ENCODE peak calls at places on chromosome 15, in four cellular contexts. O, V, Y and P are unnamed samples.

GRCh38 chr15:85581495-85581894 is 201.1 kb downstream of the AKAP13 start:
- DNase-seq in O (peak), V (peak), Y (no peak), P (peak)

GRCh38 chr15:43828061-43828657 is 1.4 kb downstream of the WDR76 start:
- DNase-seq in O (no peak), V (no peak), Y (no peak), P (no peak)

GRCh38 chr15:43881944-43882343 is 55.1 kb downstream of the WDR76 start:
- DNase-seq in O (no peak), V (no peak), Y (no peak), P (no peak)

GRCh38 chr15:91252756-91253155 is 152.7 kb downstream of the SV2B start:
- DNase-seq in O (no peak), V (no peak), Y (no peak), P (no peak)

GRCh38 chr15:69159805-69160140 is 662 bp upstream of the GLCE start:
- DNase-seq in O (no peak), V (no peak), Y (no peak), P (no peak)

GRCh38 chr15:51281368-51281967 is 56.9 kb downstream of the CYP19A1 start:
- DNase-seq in O (no peak), V (no peak), Y (peak), P (no peak)

GRCh38 chr15:90929709-90930019 is 2.7 kb downstream of the HDDC3 start:
- DNase-seq in O (no peak), V (no peak), Y (no peak), P (no peak)

GRCh38 chr15:72168131-72168825 is 29.3 kb downstream of the GRAMD2A start:
- DNase-seq in O (no peak), V (no peak), Y (no peak), P (no peak)

GRCh38 chr15:58405865-58406264 is 25.9 kb upstream of the LIPC start:
- DNase-seq in O (no peak), V (no peak), Y (no peak), P (no peak)

GRCh38 chr15:61685971-61686370 is 374.3 kb downstream of the VPS13C start:
- DNase-seq in O (no peak), V (no peak), Y (no peak), P (no peak)

GRCh38 chr15:41407341-41407740 is 5.0 kb upstream of the NDUFAF1 start:
- DNase-seq in O (no peak), V (no peak), Y (no peak), P (no peak)

GRCh38 chr15:63364293-63365003 is 17.2 kb downstream of the CA12 start:
- DNase-seq in O (no peak), V (no peak), Y (no peak), P (no peak)

GRCh38 chr15:83555383-83555782 is 98.5 kb upstream of the ADAMTSL3 start:
- DNase-seq in O (no peak), V (no peak), Y (no peak), P (no peak)

GRCh38 chr15:71079208-71080044 is 35.8 kb upstream of the THSD4 start:
- DNase-seq in O (no peak), V (no peak), Y (no peak), P (no peak)

GRCh38 chr15:64763874-64764273 is 11.5 kb downstream of the RBPMS2 start:
- DNase-seq in O (no peak), V (no peak), Y (no peak), P (no peak)

GRCh38 chr15:37045859-37046318 is 54.5 kb downstream of the MEIS2 start:
- DNase-seq in O (no peak), V (no peak), Y (no peak), P (no peak)

GRCh38 chr15:73717802-73718201 is 33.6 kb downstream of the CD276 start:
- DNase-seq in O (no peak), V (no peak), Y (no peak), P (no peak)

GRCh38 chr15:32784571-32784970 is 66.8 kb downstream of the GREM1 start:
- DNase-seq in O (no peak), V (no peak), Y (no peak), P (no peak)

GRCh38 chr15:80530737-80531365 is 126.7 kb downstream of the ARNT2 start:
- DNase-seq in O (no peak), V (no peak), Y (no peak), P (no peak)

GRCh38 chr15:83289160-83289559 is 4.7 kb upstream of the BNC1 start:
- DNase-seq in O (no peak), V (no peak), Y (no peak), P (no peak)

GRCh38 chr15:37682304-37682703 is 252.1 kb upstream of the TMCO5A start:
- DNase-seq in O (no peak), V (no peak), Y (no peak), P (no peak)

GRCh38 chr15:76904461-76905012 is 603 bp downstream of the SCAPER start:
- DNase-seq in O (peak), V (peak), Y (no peak), P (peak)

GRCh38 chr15:43511012-43511885 is 6.2 kb upstream of the MAP1A start:
- DNase-seq in O (no peak), V (no peak), Y (no peak), P (no peak)

GRCh38 chr15:57184502-57184901 is 191.8 kb upstream of the CGNL1 start:
- DNase-seq in O (no peak), V (no peak), Y (no peak), P (no peak)

GRCh38 chr15:73700041-73700842 is 16.1 kb downstream of the CD276 start:
- DNase-seq in O (peak), V (peak), Y (peak), P (peak)

GRCh38 chr15:59532770-59533379 is 78.7 kb upstream of the GCNT3 start:
- DNase-seq in O (no peak), V (no peak), Y (peak), P (no peak)

GRCh38 chr15:85411992-85412538 is 31.7 kb downstream of the AKAP13 start:
- DNase-seq in O (no peak), V (no peak), Y (no peak), P (no peak)

GRCh38 chr15:38610748-38611147 is 46.1 kb upstream of the RASGRP1 start:
- DNase-seq in O (no peak), V (no peak), Y (no peak), P (no peak)

GRCh38 chr15:91100561-91101355 is 701 bp downstream of the SV2B start:
- DNase-seq in O (no peak), V (no peak), Y (no peak), P (no peak)

GRCh38 chr15:64478863-64479262 is 18.5 kb downstream of the ZNF609 start:
- DNase-seq in O (no peak), V (no peak), Y (no peak), P (no peak)

GRCh38 chr15:89409993-89410767 is 75.6 kb upstream of the POLG start:
- DNase-seq in O (no peak), V (no peak), Y (no peak), P (no peak)

GRCh38 chr15:36263666-36264065 is 315.8 kb upstream of the CDIN1 start:
- DNase-seq in O (no peak), V (no peak), Y (no peak), P (no peak)

GRCh38 chr15:64305261-64305660 is 50.7 kb downstream of the CSNK1G1 start:
- DNase-seq in O (no peak), V (no peak), Y (no peak), P (no peak)

GRCh38 chr15:46618984-46619383 is 984.2 kb downstream of the SQOR start:
- DNase-seq in O (no peak), V (no peak), Y (no peak), P (no peak)

GRCh38 chr15:61118885-61119284 is 110.2 kb downstream of the RORA start:
- DNase-seq in O (no peak), V (no peak), Y (no peak), P (no peak)

DNA sequence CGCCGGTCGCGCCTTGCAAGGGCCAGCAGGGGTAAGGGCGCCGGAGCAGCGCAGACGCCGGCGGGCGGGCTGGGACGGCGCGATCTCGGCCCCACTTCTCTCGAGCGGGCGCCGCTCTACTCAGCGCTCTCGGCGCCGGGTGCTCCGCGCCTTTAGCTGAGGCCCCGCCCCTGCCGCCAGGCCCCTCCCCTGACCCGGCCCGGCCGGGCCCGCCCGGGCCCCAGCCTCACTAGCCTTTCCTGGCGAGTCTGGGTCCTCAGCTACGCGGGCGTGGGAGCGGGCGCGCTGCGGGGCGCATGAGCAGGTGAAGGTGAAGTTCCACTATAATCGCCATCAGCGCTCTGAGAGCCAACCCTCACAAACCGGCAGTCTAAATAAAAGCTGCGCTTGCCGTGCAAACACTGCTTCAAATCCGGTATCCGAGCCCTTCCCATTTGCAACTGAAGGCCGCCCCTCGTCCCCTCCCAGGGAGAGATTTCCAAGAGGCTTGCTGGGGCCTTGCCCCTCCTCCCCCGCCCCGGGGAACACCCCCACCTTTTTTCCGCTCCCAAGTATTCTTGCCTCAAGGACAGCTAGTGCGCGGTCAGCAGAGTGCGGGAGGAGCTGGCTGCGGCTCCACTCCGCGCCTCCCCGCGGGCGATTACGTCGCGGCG is at the start of gene RPP25:
- DNase-seq in O (peak), V (peak), Y (peak), P (peak)
- TF ChIP-seq CTCF in O (no peak), V (no peak), Y (no peak), P (no peak)

GRCh38 chr15:94844533-94845390 is 613.4 kb downstream of the MCTP2 start:
- DNase-seq in O (peak), V (peak), Y (peak), P (peak)
- TF ChIP-seq POLR2A in O (no peak), V (no peak), Y (no peak), P (no peak)

DNA sequence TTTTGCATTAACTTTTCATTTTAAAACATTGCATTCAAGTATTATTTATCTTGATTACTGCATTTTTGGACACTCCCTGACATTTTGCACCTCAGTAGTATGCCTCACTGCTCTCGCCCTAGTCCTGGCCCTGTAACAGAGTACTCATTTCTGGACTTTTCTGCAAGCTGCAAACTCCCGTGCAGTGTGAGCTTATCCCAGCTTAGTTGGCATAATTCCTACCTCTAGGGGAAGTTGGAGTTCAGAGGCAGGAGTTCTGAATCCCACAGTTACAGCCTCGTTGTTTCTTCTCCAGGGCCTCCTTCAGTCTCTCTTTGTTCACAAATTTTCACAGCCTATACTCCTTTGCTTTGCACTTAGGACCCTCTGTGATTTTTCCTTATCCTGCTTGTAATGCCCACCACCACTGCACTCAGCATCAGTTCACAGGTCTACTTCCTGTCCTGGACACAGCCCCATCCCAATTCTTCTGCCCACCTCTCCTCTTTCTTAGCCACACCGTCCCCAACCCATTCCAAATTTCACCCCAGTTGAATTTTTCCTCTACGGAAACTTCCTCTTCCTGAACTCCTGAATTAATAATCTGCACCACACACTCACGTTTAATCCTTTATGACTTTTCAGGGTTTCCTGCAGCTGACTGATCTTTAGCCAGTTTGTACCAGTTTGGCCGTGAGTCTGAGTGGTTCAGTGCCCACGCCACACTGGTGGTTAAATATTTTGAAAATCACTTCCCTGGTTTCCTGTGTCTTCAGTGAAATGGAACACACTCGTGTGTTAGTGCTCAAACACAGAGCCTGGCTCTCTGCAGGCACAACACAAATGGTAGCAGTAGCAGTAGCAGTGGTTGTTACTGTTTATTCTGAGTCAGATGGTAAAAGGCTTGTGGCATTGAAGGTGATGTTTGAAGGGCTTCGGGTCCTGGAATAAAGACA is 6.3 kb upstream of the CTSH start:
- DNase-seq in O (no peak), V (no peak), Y (no peak), P (no peak)
- TF ChIP-seq CTCF in O (no peak), V (no peak), Y (no peak), P (no peak)

DNA sequence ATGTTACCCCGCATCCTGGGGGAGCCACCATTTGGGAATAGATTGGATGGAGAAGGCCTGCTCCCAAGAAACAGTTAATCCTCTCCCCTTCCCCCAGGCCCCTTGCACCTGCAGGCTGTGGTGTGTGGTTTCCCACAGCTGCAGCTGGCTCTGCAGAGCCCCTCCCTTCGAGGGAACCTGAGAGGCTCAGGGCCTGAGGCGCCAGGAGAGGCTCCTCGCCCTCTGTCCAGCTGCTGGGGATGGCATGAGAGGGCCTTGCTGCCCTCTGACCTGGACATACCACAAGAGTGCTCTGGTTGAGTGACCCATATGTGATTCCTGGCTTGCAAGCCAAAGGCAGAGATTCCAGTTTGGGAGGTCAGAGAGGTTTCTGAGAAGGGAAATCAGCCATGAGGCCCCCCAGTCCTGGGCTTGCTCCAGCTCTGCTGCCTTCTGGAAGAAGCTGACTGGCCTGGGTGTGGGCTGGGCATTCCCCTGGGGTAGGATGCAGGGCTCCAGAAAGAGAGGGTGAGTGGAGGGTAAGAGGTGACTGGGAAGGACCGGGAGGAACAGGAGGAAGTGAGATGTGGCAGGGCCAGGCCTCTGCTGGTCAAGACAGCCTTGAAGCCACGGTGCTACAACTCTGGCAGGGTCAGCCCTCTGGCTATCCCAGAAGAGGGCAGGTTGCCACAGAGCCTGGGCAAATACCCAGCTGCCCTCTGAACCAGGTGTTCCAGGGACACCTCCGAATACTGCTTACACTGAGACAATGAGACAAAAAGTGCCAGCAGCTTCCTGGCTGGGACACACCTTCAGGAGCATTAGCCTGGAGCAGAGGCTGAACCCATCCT is 16.0 kb upstream of the SRP14 start:
- DNase-seq in O (no peak), V (no peak), Y (no peak), P (no peak)
- TF ChIP-seq POLR2A in O (no peak), V (no peak), Y (no peak), P (no peak)

DNA sequence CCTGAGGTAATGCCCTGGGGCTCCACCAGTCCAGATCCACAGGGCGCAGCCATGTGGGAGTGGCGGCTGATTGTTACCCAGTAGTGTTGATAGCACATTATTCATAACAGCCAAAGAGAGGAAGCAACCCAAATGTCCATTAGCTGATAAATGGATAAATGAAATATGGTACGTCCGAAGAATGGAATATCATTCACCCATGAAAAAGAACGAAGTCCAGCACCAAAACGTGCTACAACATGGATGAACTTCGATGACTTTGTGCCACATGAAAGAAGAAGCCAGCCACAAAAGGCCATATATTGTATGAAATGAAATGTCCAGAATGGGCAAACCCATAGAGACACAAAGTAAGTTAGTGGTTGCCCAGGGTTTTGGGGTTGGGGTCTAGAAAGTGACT is 6.4 kb downstream of the SMAD6 start:
- DNase-seq in O (no peak), V (no peak), Y (no peak), P (no peak)
- TF ChIP-seq CTCF in O (no peak), V (no peak), Y (no peak), P (no peak)

GRCh38 chr15:98715401-98715800 is 67.1 kb downstream of the IGF1R start:
- DNase-seq in O (no peak), V (no peak), Y (no peak), P (no peak)
- TF ChIP-seq POLR2A in O (no peak), V (no peak), Y (no peak), P (no peak)